ENCODE peak calls at places on chromosomes 4 and X, in six cellular contexts. F, E, I, N, C and A are unnamed samples. For H3K4me1, the result is how much of the 10 kb centered on the place peaks cover.

GRCh38 chr4:83356899-83357661 is 22.4 kb upstream of the HPSE start:
- DNase-seq in C (no peak), F (no peak), E (no peak), N (no peak), I (no peak), A (no peak)

GRCh38 chrX:24186483-24186882 is 37.0 kb downstream of the ZFX start:
- DNase-seq in F (no peak), C (no peak), N (no peak), I (no peak), E (no peak), A (no peak)

GRCh38 chr4:25928956-25929336 is 14.9 kb downstream of the SMIM20 start:
- DNase-seq in N (no peak), E (no peak), C (no peak), F (no peak), I (no peak), A (no peak)

GRCh38 chr4:22720091-22720490 is 27.4 kb downstream of the GBA3 start:
- DNase-seq in C (no peak), E (no peak), F (no peak), I (no peak), N (no peak), A (no peak)

GRCh38 chr4:184684491-184685189 is 35.1 kb downstream of the PRIMPOL start:
- DNase-seq in I (no peak), E (no peak), F (no peak), N (no peak), C (no peak), A (no peak)

GRCh38 chr4:21032246-21032645 is 332.0 kb downstream of the PACRGL start:
- DNase-seq in I (no peak), E (no peak), C (no peak), F (no peak), N (no peak), A (no peak)

GRCh38 chrX:11180571-11180970 is 69.4 kb downstream of the HCCS start:
- DNase-seq in I (no peak), E (no peak), F (no peak), N (no peak), C (no peak), A (no peak)

GRCh38 chrX:21166302-21166982 is 207.8 kb upstream of the CNKSR2 start:
- DNase-seq in C (no peak), E (no peak), N (peak), I (no peak), F (no peak), A (no peak)

GRCh38 chr4:119020158-119020557 is 115.5 kb upstream of the MYOZ2 start:
- DNase-seq in C (no peak), F (no peak), N (peak), E (no peak), I (no peak), A (no peak)

GRCh38 chr4:1208970-1209704 is 36.8 kb upstream of the SPON2 start:
- DNase-seq in F (no peak), I (peak), C (no peak), N (no peak), E (no peak), A (peak)
- H3K4me1 ChIP-seq in F (under half), I (under half), C (under half), N (under half), E (under half), A (under half)

GRCh38 chr4:143354990-143355389 is 18.3 kb downstream of the GAB1 start:
- DNase-seq in I (no peak), C (no peak), E (no peak), N (no peak), F (no peak), A (no peak)
- H3K4me1 ChIP-seq in I (half or more), C (under half), E (under half), N (half or more), F (under half), A (under half)

GRCh38 chr4:128387600-128388351 is 100.2 kb upstream of the PGRMC2 start:
- DNase-seq in N (no peak), I (no peak), F (no peak), C (no peak), E (no peak), A (no peak)
- H3K4me1 ChIP-seq in N (under half), I (half or more), F (under half), C (under half), E (under half), A (half or more)

GRCh38 chr4:76272582-76272981 is 21.1 kb downstream of the FAM47E start:
- DNase-seq in I (no peak), E (no peak), F (no peak), N (no peak), C (no peak), A (no peak)

GRCh38 chr4:76272091-76272490 is 20.6 kb downstream of the FAM47E start:
- DNase-seq in I (no peak), F (no peak), N (no peak), E (no peak), C (no peak), A (no peak)

GRCh38 chr4:76270776-76271175 is 19.3 kb downstream of the FAM47E start:
- DNase-seq in E (no peak), N (no peak), F (no peak), I (no peak), C (no peak), A (no peak)

GRCh38 chr4:76272999-76273398 is 21.5 kb downstream of the FAM47E start:
- DNase-seq in N (no peak), F (no peak), I (no peak), C (no peak), E (no peak), A (no peak)

DNA sequence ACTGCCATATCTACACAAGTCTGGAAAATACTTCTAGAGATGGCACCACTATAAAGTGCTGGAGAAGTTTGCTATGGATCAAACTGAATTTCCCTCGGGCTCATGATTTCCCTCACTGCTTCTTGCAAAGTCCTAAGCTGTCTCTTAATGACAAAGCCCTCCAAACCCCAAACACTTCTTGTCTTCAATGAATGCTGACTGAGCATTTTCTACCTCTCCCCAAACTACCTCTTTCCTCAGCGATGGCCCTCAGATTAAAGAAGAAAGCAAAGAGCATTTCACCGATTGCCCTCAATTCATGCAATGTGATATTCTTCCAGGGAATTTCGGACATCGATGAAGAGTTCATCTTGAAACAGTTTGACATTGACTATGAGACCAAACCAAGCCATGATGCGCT is 19.7 kb downstream of the FAM47E start:
- DNase-seq in C (no peak), N (no peak), E (no peak), F (no peak), I (no peak), A (no peak)
- H3K4me1 ChIP-seq in C (under half), N (under half), E (under half), F (under half), I (under half), A (under half)

GRCh38 chr4:8050180-8050554 is 108.4 kb downstream of the ABLIM2 start:
- DNase-seq in I (no peak), C (no peak), E (no peak), N (no peak), F (no peak), A (no peak)

GRCh38 chr4:8050555-8051206 is 107.9 kb downstream of the ABLIM2 start:
- DNase-seq in F (peak), E (no peak), I (peak), C (peak), N (peak), A (peak)

GRCh38 chr4:8053688-8054449 is 104.7 kb downstream of the ABLIM2 start:
- DNase-seq in C (no peak), F (no peak), E (no peak), N (no peak), I (no peak), A (no peak)

GRCh38 chr4:8051644-8052043 is 107.0 kb downstream of the ABLIM2 start:
- DNase-seq in N (no peak), E (no peak), I (no peak), F (no peak), C (no peak), A (no peak)

GRCh38 chr4:8052160-8052691 is 106.4 kb downstream of the ABLIM2 start:
- DNase-seq in C (no peak), I (peak), E (no peak), N (no peak), F (no peak), A (no peak)
- H3K4me1 ChIP-seq in C (under half), I (under half), E (under half), N (under half), F (under half), A (under half)

GRCh38 chr4:139167774-139168444 is 9.1 kb downstream of the ELF2 start:
- DNase-seq in E (no peak), N (no peak), I (no peak), C (no peak), F (no peak), A (no peak)

GRCh38 chr4:139175647-139176298 is 1.2 kb downstream of the ELF2 start:
- DNase-seq in E (no peak), I (no peak), C (no peak), N (no peak), F (no peak), A (no peak)

GRCh38 chr4:139171878-139172691 is 4.9 kb downstream of the ELF2 start:
- DNase-seq in N (no peak), F (no peak), E (no peak), C (no peak), I (no peak), A (no peak)

GRCh38 chr4:139176299-139177048 is 544 bp downstream of the ELF2 start:
- DNase-seq in C (peak), N (peak), I (peak), E (peak), F (peak), A (peak)

GRCh38 chr4:139170932-139171331 is 6.1 kb downstream of the ELF2 start:
- DNase-seq in F (no peak), I (no peak), N (no peak), E (no peak), C (no peak), A (no peak)
- H3K4me1 ChIP-seq in F (under half), I (half or more), N (under half), E (under half), C (under half), A (half or more)

DNA sequence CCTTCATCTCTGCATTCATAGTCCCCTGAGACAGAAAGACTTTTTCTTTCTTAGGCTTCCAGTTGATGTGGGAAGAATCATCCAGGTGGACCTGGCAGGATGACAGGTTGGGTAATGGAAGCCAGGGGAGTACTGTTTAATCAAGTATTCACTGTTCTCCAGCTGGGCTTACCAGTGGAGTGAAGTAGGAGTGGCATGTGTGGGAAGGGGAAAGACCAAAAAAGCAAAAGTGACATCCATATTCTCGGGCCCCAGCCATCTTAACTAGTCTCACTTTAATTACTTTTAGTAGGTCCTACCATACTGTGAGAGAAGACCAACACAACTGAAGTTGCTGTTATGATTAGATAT is 18.5 kb downstream of the VSIG4 start:
- DNase-seq in C (no peak), F (no peak), N (no peak), I (no peak), E (no peak), A (no peak)
- H3K4me1 ChIP-seq in C (under half), F (under half), N (under half), I (under half), E (under half), A (under half)

DNA sequence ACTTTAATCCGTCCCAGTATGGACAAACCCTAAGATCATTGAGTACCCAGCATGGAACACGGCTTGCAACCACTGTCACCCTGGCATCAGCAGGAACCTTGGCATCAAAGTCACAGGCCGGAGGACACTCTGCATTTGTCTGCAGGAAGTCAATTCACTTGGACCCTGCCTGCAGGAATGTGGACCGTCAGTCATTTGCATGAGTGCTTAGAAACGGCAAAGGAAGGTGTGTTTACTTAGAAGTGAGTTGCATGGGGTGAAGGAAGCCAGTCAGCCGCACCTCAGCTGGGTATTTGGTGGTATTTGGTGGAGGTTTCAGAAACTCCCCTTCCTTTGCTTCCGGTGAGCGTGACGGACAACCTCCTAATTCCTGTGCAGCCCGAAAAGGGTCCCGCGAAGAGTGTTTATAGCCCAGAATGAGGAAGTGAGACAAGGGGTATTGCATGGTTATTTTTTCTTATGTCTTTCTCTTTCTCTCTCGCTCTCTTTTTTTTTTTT is 15.5 kb downstream of the P2RY8 start:
- DNase-seq in N (no peak), I (no peak), F (no peak), E (no peak), C (no peak), A (no peak)
- H3K4me1 ChIP-seq in N (under half), I (under half), F (under half), E (under half), C (under half), A (under half)

GRCh38 chr4:101256222-101256621 is 91.1 kb downstream of the PPP3CA start:
- DNase-seq in F (peak), N (no peak), I (no peak), E (no peak), C (no peak), A (no peak)

GRCh38 chr4:101264550-101264949 is 82.8 kb downstream of the PPP3CA start:
- DNase-seq in N (no peak), E (no peak), F (no peak), I (no peak), C (no peak), A (no peak)

GRCh38 chr4:101258782-101259353 is 88.5 kb downstream of the PPP3CA start:
- DNase-seq in F (no peak), C (no peak), E (no peak), I (no peak), N (no peak), A (no peak)

GRCh38 chr4:101262683-101263082 is 84.6 kb downstream of the PPP3CA start:
- DNase-seq in I (no peak), E (peak), F (no peak), N (no peak), C (no peak), A (no peak)

DNA sequence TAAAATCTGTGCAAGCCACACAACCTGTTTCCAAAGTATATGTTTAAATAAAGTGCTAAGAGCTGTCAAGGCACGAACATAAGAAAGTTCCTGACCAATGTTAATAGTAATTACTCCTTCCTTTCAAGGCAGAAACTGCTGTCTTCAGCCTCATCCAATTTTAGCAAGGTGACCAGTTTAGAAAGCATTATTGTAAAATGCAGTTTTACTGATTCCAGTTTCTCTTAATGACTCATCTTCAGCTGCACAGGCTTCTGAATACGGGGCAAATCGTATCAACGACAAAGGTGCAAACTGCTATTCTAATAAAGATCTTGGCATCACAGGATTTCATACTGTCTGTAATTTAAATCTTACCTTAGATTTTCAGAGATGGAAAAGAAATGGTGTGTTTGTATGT is 87.5 kb downstream of the PPP3CA start:
- DNase-seq in C (no peak), N (no peak), E (no peak), I (no peak), F (no peak), A (no peak)
- H3K4me1 ChIP-seq in C (under half), N (under half), E (under half), I (under half), F (under half), A (under half)

GRCh38 chr4:7867701-7868429 is 71.8 kb downstream of the AFAP1 start:
- DNase-seq in C (no peak), I (no peak), F (no peak), N (no peak), E (no peak), A (no peak)

GRCh38 chr4:7863911-7864681 is 75.6 kb downstream of the AFAP1 start:
- DNase-seq in N (no peak), E (no peak), C (no peak), I (no peak), F (no peak), A (no peak)

GRCh38 chr4:7864685-7865084 is 75.0 kb downstream of the AFAP1 start:
- DNase-seq in F (no peak), I (no peak), C (no peak), N (no peak), E (no peak), A (no peak)

GRCh38 chr4:7867191-7867590 is 72.5 kb downstream of the AFAP1 start:
- DNase-seq in F (no peak), E (no peak), C (no peak), N (no peak), I (no peak), A (no peak)

GRCh38 chr4:7865533-7865932 is 74.1 kb downstream of the AFAP1 start:
- DNase-seq in N (no peak), E (no peak), C (no peak), I (no peak), F (no peak), A (no peak)
- H3K4me1 ChIP-seq in N (under half), E (under half), C (under half), I (under half), F (under half), A (under half)